ENCODE peak calls at places on chromosomes 3 and 15, in ten cellular contexts. E, M, S, N, H, P, T, W, I and Q are unnamed samples.

GRCh38 chr3:9497821-9498565 is 55.6 kb downstream of the LHFPL4 start:
- DNase-seq in E (peak; percentile 78), M (no peak), S (no peak), N (no peak), H (no peak), P (no peak), T (no peak), W (no peak), I (no peak), Q (no peak)

GRCh38 chr15:99755692-99756409 is 22.6 kb upstream of the LYSMD4 start:
- DNase-seq in E (peak; percentile 69), M (peak; percentile 38), S (no peak), N (peak; percentile 57), H (peak; percentile 54), P (no peak), T (peak; percentile 71), W (peak; percentile 78), I (peak; percentile 58), Q (peak; percentile 63)

GRCh38 chr3:60309539-60310268 is 941.5 kb downstream of the FHIT start:
- DNase-seq in E (no peak), M (no peak), S (no peak), N (no peak), H (no peak), P (no peak), T (no peak), W (no peak), I (no peak), Q (no peak)

GRCh38 chr15:88657326-88658069 is 18.7 kb downstream of the ISG20 start:
- DNase-seq in E (peak; percentile 76), M (no peak), S (no peak), N (no peak), H (no peak), P (no peak), T (peak; percentile 51), W (peak; percentile 57), I (peak; percentile 64), Q (no peak)

GRCh38 chr3:25468866-25469319 is 40.8 kb downstream of the RARB start:
- DNase-seq in E (no peak), M (no peak), S (no peak), N (no peak), H (no peak), P (peak; percentile 70), T (peak; percentile 74), W (peak; percentile 82), I (peak; percentile 9), Q (no peak)

GRCh38 chr15:69074011-69074842 is 59.7 kb downstream of the NOX5 start:
- DNase-seq in E (peak; percentile 56), M (no peak), S (no peak), N (peak; percentile 74), H (peak; percentile 18), P (peak; percentile 69), T (peak; percentile 57), W (peak; percentile 65), I (peak; percentile 84), Q (no peak)

GRCh38 chr3:42489116-42489936 is 13.1 kb upstream of the VIPR1 start:
- DNase-seq in E (no peak), M (peak; percentile 71), S (no peak), N (no peak), H (no peak), P (no peak), T (no peak), W (no peak), I (no peak), Q (no peak)

GRCh38 chr3:159987291-159987711 is 1.3 kb upstream of the IL12A start:
- DNase-seq in E (no peak), M (no peak), S (no peak), N (no peak), H (no peak), P (no peak), T (peak; percentile 16), W (no peak), I (no peak), Q (no peak)

GRCh38 chr15:63893866-63894661 is 60.3 kb upstream of the HERC1 start:
- DNase-seq in E (no peak), M (no peak), S (no peak), N (peak; percentile 24), H (no peak), P (no peak), T (no peak), W (no peak), I (no peak), Q (no peak)

GRCh38 chr3:133998691-133999241 is 31.0 kb downstream of the SLCO2A1 start:
- DNase-seq in E (no peak), M (no peak), S (no peak), N (no peak), H (no peak), P (no peak), T (no peak), W (no peak), I (no peak), Q (no peak)

GRCh38 chr15:83110361-83110760 is 2.9 kb downstream of the TM6SF1 start:
- DNase-seq in E (no peak), M (no peak), S (no peak), N (no peak), H (no peak), P (no peak), T (no peak), W (no peak), I (no peak), Q (no peak)

GRCh38 chr3:9903238-9903624 is 583 bp downstream of the IL17RE start:
- DNase-seq in E (no peak), M (no peak), S (no peak), N (no peak), H (no peak), P (no peak), T (peak; percentile 15), W (no peak), I (no peak), Q (no peak)

DNA sequence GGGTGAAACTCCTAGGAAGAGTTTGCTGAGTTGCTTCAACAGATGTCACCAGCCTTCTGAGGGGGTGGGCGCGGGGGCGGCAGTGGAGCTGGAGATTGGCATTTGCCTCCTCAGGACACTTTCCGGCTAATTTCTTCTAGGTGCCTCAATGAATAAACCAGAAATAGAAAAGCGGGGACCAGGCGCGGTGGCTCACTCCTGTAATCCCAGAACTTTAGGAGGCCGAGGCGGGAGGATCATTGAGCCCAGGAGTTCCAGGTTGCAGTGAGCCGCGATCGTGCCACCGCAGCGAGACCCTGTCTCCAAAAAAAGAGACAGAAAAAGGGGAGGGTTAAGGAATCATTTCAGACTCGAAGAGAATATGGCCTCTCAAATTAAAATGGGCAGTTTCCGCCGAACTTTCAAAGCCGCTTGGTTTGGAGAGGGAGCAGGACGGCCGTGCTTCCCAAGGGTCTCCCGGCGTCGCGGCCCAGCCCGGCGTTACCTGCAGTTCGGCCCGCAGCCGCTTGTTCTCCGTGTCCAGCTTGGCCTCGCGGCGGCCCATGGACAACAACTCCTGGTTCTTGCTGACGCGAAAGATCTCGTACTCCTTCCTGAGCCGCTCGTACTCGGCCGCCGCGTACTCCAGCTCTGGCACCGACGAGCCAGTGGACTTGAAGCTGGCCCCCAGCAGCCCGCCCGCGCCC is 587 bp downstream of the NPHP3 start:
- DNase-seq in E (peak; percentile 36), M (peak; percentile 42), S (peak; percentile 28), N (peak; percentile 87), H (no peak), P (peak; percentile 74), T (peak; percentile 76), W (peak; percentile 61), I (peak; percentile 74), Q (no peak)
- TF ChIP-seq CTCF in E (peak; percentile 38), M (no peak), S (no peak), N (peak; percentile 42), H (no peak), P (peak; percentile 12), T (no peak), W (peak; percentile 24), I (peak; percentile 10), Q (no peak)

GRCh38 chr3:128113817-128114794 is 9.5 kb downstream of the RUVBL1 start:
- DNase-seq in E (no peak), M (no peak), S (no peak), N (no peak), H (no peak), P (peak; percentile 23), T (no peak), W (no peak), I (no peak), Q (no peak)

GRCh38 chr3:128111147-128111546 is 12.5 kb downstream of the RUVBL1 start:
- DNase-seq in E (no peak), M (no peak), S (no peak), N (no peak), H (no peak), P (no peak), T (no peak), W (no peak), I (no peak), Q (no peak)

GRCh38 chr3:128107809-128108208 is 15.8 kb downstream of the RUVBL1 start:
- DNase-seq in E (no peak), M (peak; percentile 43), S (no peak), N (no peak), H (no peak), P (peak; percentile 32), T (no peak), W (no peak), I (peak; percentile 67), Q (no peak)

GRCh38 chr3:128112406-128112968 is 11.1 kb downstream of the RUVBL1 start:
- DNase-seq in E (peak; percentile 80), M (no peak), S (no peak), N (no peak), H (peak; percentile 22), P (no peak), T (peak; percentile 91), W (peak; percentile 91), I (peak; percentile 90), Q (no peak)
- TF ChIP-seq CTCF in E (no peak), M (no peak), S (no peak), N (no peak), H (no peak), P (no peak), T (no peak), W (no peak), I (no peak), Q (no peak)

DNA sequence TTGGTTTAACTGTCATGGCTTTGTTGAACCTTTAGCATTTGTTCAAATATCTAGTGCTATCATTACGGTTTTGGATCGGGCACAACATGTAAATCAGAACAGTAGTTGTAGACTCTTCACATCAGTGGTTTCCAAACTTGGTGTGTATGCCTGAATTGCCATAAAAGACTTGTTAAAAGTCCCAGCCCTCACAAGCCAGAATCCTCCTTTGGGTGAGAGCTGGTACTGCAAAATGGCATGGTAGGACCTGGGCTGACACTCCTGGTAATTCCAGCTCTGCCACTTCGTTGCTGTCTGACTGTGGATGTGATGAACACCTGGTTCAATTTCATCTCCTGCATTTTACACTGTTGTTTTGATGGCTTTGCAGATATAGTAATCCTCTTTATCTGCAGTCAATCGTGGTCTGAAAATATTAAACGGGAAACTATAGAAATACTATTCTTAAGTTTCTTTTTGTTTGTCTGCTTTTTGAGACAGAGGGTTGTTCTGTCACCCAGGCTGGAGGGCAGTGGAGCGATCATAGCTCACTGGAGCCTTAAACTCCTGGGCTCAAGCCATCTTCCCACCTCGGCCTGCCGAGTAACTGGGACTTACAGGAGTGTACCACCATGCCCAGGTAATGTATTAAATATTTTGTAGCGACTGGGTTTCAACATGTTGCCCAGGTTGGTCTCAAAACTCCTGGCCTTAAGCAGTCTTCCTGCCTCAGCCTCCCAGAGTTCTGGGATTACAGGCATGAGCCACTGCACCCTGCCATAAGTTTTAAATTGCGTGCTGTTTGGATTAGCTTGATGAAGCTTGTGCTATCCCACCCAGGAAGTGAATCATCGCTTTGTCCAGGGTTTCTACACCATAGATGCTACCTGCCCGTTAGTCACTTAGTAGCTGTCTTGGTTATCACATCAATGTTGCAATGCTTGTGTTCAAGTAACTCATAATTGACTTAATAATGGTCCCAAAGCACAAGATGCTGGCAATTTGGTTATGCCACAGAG is 61.6 kb downstream of the RAB7A start:
- DNase-seq in E (peak; percentile 78), M (peak; percentile 70), S (no peak), N (no peak), H (peak; percentile 84), P (no peak), T (peak; percentile 30), W (no peak), I (peak; percentile 35), Q (no peak)
- TF ChIP-seq CTCF in E (no peak), M (peak; percentile 31), S (no peak), N (peak; percentile 33), H (peak; percentile 61), P (peak; percentile 22), T (peak; percentile 33), W (peak; percentile 38), I (peak; percentile 53), Q (no peak)

GRCh38 chr3:85110393-85110792 is 151.6 kb downstream of the CADM2 start:
- DNase-seq in E (no peak), M (no peak), S (no peak), N (no peak), H (no peak), P (no peak), T (no peak), W (no peak), I (no peak), Q (no peak)
- TF ChIP-seq CTCF in E (no peak), M (peak; percentile 24), S (no peak), N (no peak), H (no peak), P (no peak), T (no peak), W (no peak), I (no peak), Q (no peak)